ENCODE peak calls at places on chromosomes 1 and 21, in five cellular contexts. M is brain microvascular endothelial cell, J is psoas muscle, R is Calu3, B is AG10803. H is an unnamed sample.

GRCh38 chr1:48823161-48823560 is 46.5 kb upstream of the BEND5 start:
- DNase-seq in M (no peak), J (no peak), B (no peak), R (peak; percentile 41), H (no peak)

GRCh38 chr1:34786521-34787325 is 5.7 kb downstream of the GJB3 start:
- DNase-seq in B (peak; percentile 70), R (peak; percentile 70), M (peak; percentile 76), J (peak; percentile 67), H (peak; percentile 47)

GRCh38 chr1:41073971-41074370 is 52.4 kb upstream of the SLFNL1 start:
- DNase-seq in B (peak; percentile 57), M (peak; percentile 31), J (no peak), R (no peak), H (no peak)

GRCh38 chr1:230176871-230177411 is 109.9 kb downstream of the GALNT2 start:
- DNase-seq in B (peak; percentile 44), J (peak; percentile 83), R (no peak), M (no peak), H (no peak)

GRCh38 chr1:179038528-179039281 is 13.0 kb downstream of the FAM20B start:
- DNase-seq in J (no peak), M (no peak), R (no peak), B (no peak), H (no peak)

GRCh38 chr1:155989242-155989991 is 11.1 kb upstream of the ARHGEF2 start:
- DNase-seq in M (peak; percentile 56), J (peak; percentile 86), R (peak; percentile 83), B (peak; percentile 70), H (no peak)

GRCh38 chr1:16021681-16022080 is at the start of gene CLCNKA:
- DNase-seq in B (no peak), J (no peak), R (no peak), M (no peak), H (no peak)

GRCh38 chr21:27423906-27424595 is 457.2 kb upstream of the ADAMTS5 start:
- DNase-seq in R (peak; percentile 8), M (peak; percentile 67), J (no peak), B (peak; percentile 88), H (no peak)

GRCh38 chr1:152513081-152513480 is 1.2 kb upstream of the CRCT1 start:
- DNase-seq in M (no peak), B (no peak), R (no peak), J (no peak), H (no peak)

GRCh38 chr1:36400514-36400824 is 2.8 kb upstream of the LSM10 start:
- DNase-seq in R (no peak), J (no peak), B (no peak), M (no peak), H (no peak)

GRCh38 chr21:26849428-26850115 is 4.4 kb upstream of the ADAMTS1 start:
- DNase-seq in M (peak; percentile 37), B (peak; percentile 77), R (peak; percentile 21), J (no peak), H (peak; percentile 1)

GRCh38 chr21:42424848-42425602 is 21.3 kb downstream of the UBASH3A start:
- DNase-seq in M (no peak), B (no peak), R (no peak), J (no peak), H (no peak)

GRCh38 chr1:45843474-45843905 is 40.1 kb downstream of the MAST2 start:
- DNase-seq in J (no peak), M (no peak), R (no peak), B (peak; percentile 52), H (no peak)

GRCh38 chr1:230632273-230632873 is 9.9 kb upstream of the COG2 start:
- DNase-seq in J (no peak), M (peak; percentile 26), R (peak; percentile 54), B (peak; percentile 20), H (no peak)

GRCh38 chr1:177354247-177354646 is 183.5 kb downstream of the BRINP2 start:
- DNase-seq in B (no peak), M (no peak), J (no peak), R (no peak), H (no peak)

GRCh38 chr21:15222711-15223110 is 157.9 kb upstream of the NRIP1 start:
- DNase-seq in B (no peak), R (no peak), M (no peak), J (no peak), H (no peak)

GRCh38 chr1:223244366-223245103 is 101.5 kb upstream of the TLR5 start:
- DNase-seq in J (no peak), M (no peak), B (no peak), R (peak; percentile 43), H (no peak)
- TF ChIP-seq CTCF in J (peak; percentile 37), M (peak; percentile 58), B (peak; percentile 28), R (no peak), H (peak; percentile 20)

GRCh38 chr1:96931136-96931535 is 209.6 kb downstream of the PTBP2 start:
- DNase-seq in M (no peak), B (no peak), J (no peak), R (no peak), H (no peak)
- TF ChIP-seq CTCF in M (no peak), B (no peak), J (no peak), R (no peak), H (no peak)

GRCh38 chr1:116982319-116983004 is 19.1 kb upstream of the CD101 start:
- DNase-seq in J (no peak), B (no peak), M (no peak), R (no peak), H (no peak)
- TF ChIP-seq CTCF in J (no peak), B (no peak), M (no peak), R (no peak), H (no peak)

GRCh38 chr1:93980320-93980744 is 71.1 kb upstream of the GCLM start:
- DNase-seq in J (no peak), B (peak; percentile 22), R (peak; percentile 40), M (no peak), H (no peak)
- TF ChIP-seq CTCF in J (no peak), B (peak; percentile 31), R (no peak), M (peak; percentile 73), H (peak; percentile 51)

GRCh38 chr1:226710501-226710900 is 28.6 kb downstream of the ITPKB start:
- DNase-seq in B (no peak), J (no peak), R (no peak), M (no peak), H (no peak)

GRCh38 chr1:226709942-226710341 is 29.1 kb downstream of the ITPKB start:
- DNase-seq in R (no peak), J (no peak), B (no peak), M (no peak), H (no peak)

GRCh38 chr1:226708342-226708780 is 30.7 kb downstream of the ITPKB start:
- DNase-seq in J (no peak), B (peak; percentile 85), R (no peak), M (peak; percentile 80), H (no peak)

GRCh38 chr1:226706664-226707063 is 32.4 kb downstream of the ITPKB start:
- DNase-seq in R (no peak), M (no peak), J (no peak), B (no peak), H (no peak)

GRCh38 chr1:226708967-226709396 is 30.1 kb downstream of the ITPKB start:
- DNase-seq in B (no peak), M (no peak), R (no peak), J (no peak), H (no peak)
- TF ChIP-seq CTCF in B (no peak), M (peak; percentile 12), R (no peak), J (no peak), H (no peak)

DNA sequence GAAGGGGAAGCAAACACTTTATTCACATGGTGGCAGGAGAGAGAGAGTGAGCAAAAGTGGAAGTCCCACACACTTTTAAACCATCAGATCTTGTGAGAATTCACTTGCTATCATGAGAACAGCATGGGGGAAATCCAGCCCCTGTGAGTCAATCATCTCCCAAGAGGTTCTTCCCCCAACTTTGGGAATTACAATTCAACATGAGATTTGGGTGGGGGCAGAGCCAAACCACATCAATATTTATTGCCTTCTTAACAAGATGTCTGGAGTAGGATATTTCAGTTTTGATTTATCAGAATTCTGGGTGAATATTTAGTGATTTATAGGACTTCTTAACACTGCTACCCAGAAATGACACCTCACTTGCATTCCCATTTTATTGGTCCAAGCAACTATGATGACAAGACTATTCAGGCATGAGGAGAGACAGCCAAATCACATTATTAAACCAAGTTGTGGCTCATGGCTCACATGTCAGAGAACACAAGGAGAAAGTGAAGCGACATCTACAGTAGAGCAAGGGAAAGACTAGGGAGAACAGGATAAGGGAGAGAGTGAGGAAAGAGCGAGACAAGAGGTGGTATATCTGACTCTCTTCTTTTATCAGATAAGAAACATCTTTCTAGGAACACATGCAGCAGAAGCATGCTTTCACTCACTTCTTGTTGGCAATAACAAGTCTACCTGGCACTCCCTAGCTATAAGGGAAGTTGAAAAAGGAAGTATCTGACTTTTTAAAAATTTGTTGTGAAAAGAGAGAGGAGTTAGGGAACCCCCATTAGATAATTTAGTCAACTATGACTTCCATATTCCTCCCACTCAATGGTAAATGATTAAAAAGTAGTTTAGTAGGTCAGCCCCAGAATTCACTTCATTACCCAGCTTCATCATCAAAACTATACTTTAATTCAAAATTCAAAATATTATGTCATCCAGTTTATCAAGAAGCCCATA is 36.6 kb upstream of the PTPRC start:
- DNase-seq in B (peak; percentile 99), M (no peak), J (no peak), R (no peak), H (no peak)
- TF ChIP-seq CTCF in B (peak; percentile 67), M (no peak), J (no peak), R (no peak), H (no peak)

GRCh38 chr1:54424398-54424797 is 18.2 kb upstream of the SSBP3 start:
- DNase-seq in R (no peak), J (no peak), M (no peak), B (no peak), H (no peak)

GRCh38 chr1:54429838-54430237 is 23.6 kb upstream of the SSBP3 start:
- DNase-seq in J (no peak), M (no peak), R (no peak), B (no peak), H (no peak)

GRCh38 chr1:54421101-54421504 is 14.9 kb upstream of the SSBP3 start:
- DNase-seq in R (peak; percentile 18), B (peak; percentile 70), J (no peak), M (no peak), H (no peak)

GRCh38 chr1:54428838-54429513 is 22.8 kb upstream of the SSBP3 start:
- DNase-seq in B (no peak), R (no peak), M (no peak), J (no peak), H (no peak)

DNA sequence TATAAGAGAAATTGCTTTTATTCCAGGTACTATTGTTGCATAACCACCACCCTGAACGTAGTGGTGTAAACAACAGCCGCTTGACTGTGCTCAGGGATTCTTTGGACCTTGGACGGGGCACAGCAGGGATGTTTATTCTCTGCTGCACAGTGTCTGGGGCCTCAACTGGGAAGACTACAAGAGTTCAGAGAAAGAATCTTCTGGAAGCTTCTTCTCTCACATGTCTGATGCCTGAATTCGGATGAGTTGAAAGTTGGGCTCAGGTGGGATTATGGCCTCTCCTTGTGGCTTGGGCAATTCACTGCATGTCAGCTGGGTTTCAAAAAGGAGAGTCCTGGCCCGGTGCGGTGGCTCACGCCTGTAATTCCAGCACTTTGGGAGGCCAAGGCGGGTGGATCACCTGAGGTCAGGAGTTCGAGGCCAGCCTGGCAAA is 19.0 kb upstream of the SSBP3 start:
- DNase-seq in M (no peak), J (no peak), B (no peak), R (no peak), H (no peak)
- TF ChIP-seq CTCF in M (peak; percentile 45), J (no peak), B (peak; percentile 39), R (no peak), H (peak; percentile 29)

GRCh38 chr21:17903029-17903806 is 84.1 kb upstream of the C21orf91 start:
- DNase-seq in M (no peak), J (no peak), B (peak; percentile 45), R (no peak), H (no peak)
- TF ChIP-seq CTCF in M (no peak), J (peak; percentile 30), B (peak; percentile 28), R (no peak), H (no peak)

GRCh38 chr1:206635080-206635982 is at the start of gene DYRK3:
- DNase-seq in B (peak; percentile 92), R (peak; percentile 98), J (peak; percentile 97), M (peak; percentile 93), H (peak; percentile 70)
- TF ChIP-seq CTCF in B (peak; percentile 8), R (no peak), J (peak; percentile 21), M (peak; percentile 3), H (peak; percentile 21)